ENCODE peak calls at places on chromosomes 11 and 22, in ten cellular contexts. One of them, this sample, is unnamed.

GRCh38 chr11:85815186-85815911 is 4.4 kb upstream of the SYTL2 start:
- DNase-seq in SJSA1: no peak
- DNase-seq in tibial artery: no peak
- DNase-seq in pancreas: no peak
- DNase-seq in astrocyte: peak; percentile 84
- DNase-seq in thoracic aorta: no peak
- DNase-seq in ovary: no peak
- DNase-seq in colonic mucosa: no peak
- DNase-seq in SK-N-SH: no peak
- DNase-seq in heart right ventricle: no peak
- DNase-seq in this sample: no peak

GRCh38 chr11:70233511-70233919 is 30.4 kb downstream of the FADD start:
- DNase-seq in heart right ventricle: no peak
- DNase-seq in ovary: no peak
- DNase-seq in SK-N-SH: no peak
- DNase-seq in colonic mucosa: no peak
- DNase-seq in thoracic aorta: no peak
- DNase-seq in astrocyte: peak; percentile 98
- DNase-seq in pancreas: no peak
- DNase-seq in tibial artery: no peak
- DNase-seq in SJSA1: peak; percentile 97
- DNase-seq in this sample: no peak

GRCh38 chr22:43537019-43537585 is 125.3 kb downstream of the MPPED1 start:
- DNase-seq in pancreas: no peak
- DNase-seq in heart right ventricle: no peak
- DNase-seq in SK-N-SH: no peak
- DNase-seq in astrocyte: no peak
- DNase-seq in SJSA1: peak; percentile 63
- DNase-seq in colonic mucosa: no peak
- DNase-seq in ovary: no peak
- DNase-seq in tibial artery: no peak
- DNase-seq in thoracic aorta: no peak
- DNase-seq in this sample: no peak

GRCh38 chr11:45247433-45247832 is 38.7 kb downstream of the SYT13 start:
- DNase-seq in pancreas: no peak
- DNase-seq in tibial artery: no peak
- DNase-seq in SJSA1: no peak
- DNase-seq in heart right ventricle: no peak
- DNase-seq in SK-N-SH: peak; percentile 68
- DNase-seq in thoracic aorta: no peak
- DNase-seq in colonic mucosa: no peak
- DNase-seq in astrocyte: no peak
- DNase-seq in ovary: no peak
- DNase-seq in this sample: no peak

GRCh38 chr11:41115066-41115465 is 344.4 kb downstream of the LRRC4C start:
- DNase-seq in colonic mucosa: no peak
- DNase-seq in thoracic aorta: no peak
- DNase-seq in astrocyte: no peak
- DNase-seq in heart right ventricle: no peak
- DNase-seq in SJSA1: no peak
- DNase-seq in ovary: no peak
- DNase-seq in SK-N-SH: no peak
- DNase-seq in pancreas: no peak
- DNase-seq in tibial artery: no peak
- DNase-seq in this sample: no peak

GRCh38 chr11:75831915-75832502 is 17.0 kb downstream of the UVRAG start:
- DNase-seq in SK-N-SH: no peak
- DNase-seq in ovary: no peak
- DNase-seq in thoracic aorta: no peak
- DNase-seq in colonic mucosa: no peak
- DNase-seq in astrocyte: no peak
- DNase-seq in SJSA1: no peak
- DNase-seq in tibial artery: no peak
- DNase-seq in heart right ventricle: no peak
- DNase-seq in pancreas: no peak
- DNase-seq in this sample: no peak

GRCh38 chr11:112564228-112564955 is 303.7 kb upstream of the PLET1 start:
- DNase-seq in pancreas: no peak
- DNase-seq in SJSA1: peak; percentile 82
- DNase-seq in heart right ventricle: peak; percentile 18
- DNase-seq in SK-N-SH: no peak
- DNase-seq in ovary: no peak
- DNase-seq in tibial artery: peak; percentile 69
- DNase-seq in thoracic aorta: no peak
- DNase-seq in colonic mucosa: peak; percentile 23
- DNase-seq in astrocyte: peak; percentile 49
- DNase-seq in this sample: no peak

GRCh38 chr11:83671295-83671694 is 385.1 kb upstream of the CCDC90B start:
- DNase-seq in colonic mucosa: no peak
- DNase-seq in tibial artery: no peak
- DNase-seq in ovary: no peak
- DNase-seq in thoracic aorta: no peak
- DNase-seq in astrocyte: no peak
- DNase-seq in SJSA1: no peak
- DNase-seq in SK-N-SH: no peak
- DNase-seq in pancreas: no peak
- DNase-seq in heart right ventricle: no peak
- DNase-seq in this sample: no peak

GRCh38 chr11:117084992-117085391 is 13.2 kb downstream of the SIK3 start:
- DNase-seq in colonic mucosa: no peak
- DNase-seq in astrocyte: no peak
- DNase-seq in SK-N-SH: no peak
- DNase-seq in ovary: no peak
- DNase-seq in pancreas: no peak
- DNase-seq in heart right ventricle: no peak
- DNase-seq in SJSA1: no peak
- DNase-seq in tibial artery: no peak
- DNase-seq in thoracic aorta: no peak
- DNase-seq in this sample: no peak

GRCh38 chr11:117089685-117090084 is 8.5 kb downstream of the SIK3 start:
- DNase-seq in pancreas: no peak
- DNase-seq in heart right ventricle: no peak
- DNase-seq in ovary: no peak
- DNase-seq in thoracic aorta: no peak
- DNase-seq in SK-N-SH: no peak
- DNase-seq in tibial artery: no peak
- DNase-seq in SJSA1: no peak
- DNase-seq in astrocyte: peak; percentile 33
- DNase-seq in colonic mucosa: no peak
- DNase-seq in this sample: no peak

GRCh38 chr11:117083011-117083940 is 15.0 kb downstream of the SIK3 start:
- DNase-seq in colonic mucosa: no peak
- DNase-seq in heart right ventricle: no peak
- DNase-seq in SJSA1: no peak
- DNase-seq in ovary: no peak
- DNase-seq in SK-N-SH: no peak
- DNase-seq in astrocyte: no peak
- DNase-seq in thoracic aorta: no peak
- DNase-seq in tibial artery: no peak
- DNase-seq in pancreas: no peak
- DNase-seq in this sample: no peak

GRCh38 chr11:117090111-117090706 is 8.0 kb downstream of the SIK3 start:
- DNase-seq in thoracic aorta: no peak
- DNase-seq in SK-N-SH: no peak
- DNase-seq in pancreas: no peak
- DNase-seq in ovary: no peak
- DNase-seq in heart right ventricle: no peak
- DNase-seq in astrocyte: no peak
- DNase-seq in SJSA1: no peak
- DNase-seq in colonic mucosa: no peak
- DNase-seq in tibial artery: no peak
- DNase-seq in this sample: no peak

DNA sequence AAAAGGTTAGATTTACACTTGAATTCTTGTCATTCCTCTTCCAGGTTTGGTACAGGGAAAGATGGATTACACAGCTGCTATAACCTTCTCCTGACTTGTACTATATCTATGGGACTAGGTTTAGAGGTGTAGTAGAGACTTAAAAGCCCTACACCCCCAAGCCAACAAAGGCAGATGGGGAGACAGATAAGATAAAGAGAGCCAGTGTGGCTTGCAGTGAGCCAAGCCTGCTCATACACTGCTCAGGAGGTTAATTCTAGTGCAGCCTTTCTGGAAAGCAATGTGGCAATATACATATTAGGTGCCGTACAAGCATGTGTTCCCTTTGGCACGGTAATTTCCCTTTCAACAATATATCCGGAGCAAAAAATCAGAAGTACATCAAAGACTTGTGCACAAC is 10.8 kb downstream of the SIK3 start:
- DNase-seq in astrocyte: no peak
- DNase-seq in ovary: no peak
- DNase-seq in SK-N-SH: no peak
- DNase-seq in SJSA1: no peak
- DNase-seq in colonic mucosa: no peak
- DNase-seq in heart right ventricle: no peak
- DNase-seq in thoracic aorta: no peak
- DNase-seq in tibial artery: no peak
- DNase-seq in pancreas: no peak
- DNase-seq in this sample: no peak
- H3K4me1 ChIP-seq in astrocyte: no peaks in the 10 kb centered on the region
- H3K4me1 ChIP-seq in ovary: peaks cover 18% of the 10 kb centered on the region
- H3K4me1 ChIP-seq in SK-N-SH: no peaks in the 10 kb centered on the region
- H3K4me1 ChIP-seq in SJSA1: peaks cover 16% of the 10 kb centered on the region
- H3K4me1 ChIP-seq in colonic mucosa: no peaks in the 10 kb centered on the region
- H3K4me1 ChIP-seq in heart right ventricle: peaks cover 33% of the 10 kb centered on the region
- H3K4me1 ChIP-seq in thoracic aorta: peaks cover 37% of the 10 kb centered on the region
- H3K4me1 ChIP-seq in tibial artery: peaks cover 78% of the 10 kb centered on the region
- H3K4me1 ChIP-seq in pancreas: peaks cover 16% of the 10 kb centered on the region
- H3K4me1 ChIP-seq in this sample: peaks cover 55% of the 10 kb centered on the region

GRCh38 chr11:67280341-67280790 is 8.7 kb upstream of the ANKRD13D start:
- DNase-seq in astrocyte: no peak
- DNase-seq in colonic mucosa: no peak
- DNase-seq in tibial artery: peak; percentile 46
- DNase-seq in heart right ventricle: no peak
- DNase-seq in SJSA1: no peak
- DNase-seq in ovary: no peak
- DNase-seq in thoracic aorta: no peak
- DNase-seq in SK-N-SH: no peak
- DNase-seq in pancreas: no peak
- DNase-seq in this sample: no peak

GRCh38 chr11:67278135-67278938 is 10.8 kb upstream of the ANKRD13D start:
- DNase-seq in astrocyte: no peak
- DNase-seq in ovary: no peak
- DNase-seq in tibial artery: peak; percentile 62
- DNase-seq in SK-N-SH: no peak
- DNase-seq in thoracic aorta: no peak
- DNase-seq in colonic mucosa: no peak
- DNase-seq in pancreas: peak; percentile 30
- DNase-seq in heart right ventricle: peak; percentile 17
- DNase-seq in SJSA1: no peak
- DNase-seq in this sample: no peak

GRCh38 chr11:67278939-67279588 is 10.0 kb upstream of the ANKRD13D start:
- DNase-seq in SJSA1: no peak
- DNase-seq in heart right ventricle: no peak
- DNase-seq in ovary: no peak
- DNase-seq in astrocyte: no peak
- DNase-seq in pancreas: no peak
- DNase-seq in tibial artery: peak; percentile 63
- DNase-seq in colonic mucosa: no peak
- DNase-seq in SK-N-SH: no peak
- DNase-seq in thoracic aorta: no peak
- DNase-seq in this sample: no peak

GRCh38 chr11:67280791-67281551 is 8.1 kb upstream of the ANKRD13D start:
- DNase-seq in tibial artery: peak; percentile 62
- DNase-seq in SK-N-SH: no peak
- DNase-seq in ovary: no peak
- DNase-seq in thoracic aorta: no peak
- DNase-seq in heart right ventricle: peak; percentile 16
- DNase-seq in SJSA1: no peak
- DNase-seq in colonic mucosa: no peak
- DNase-seq in pancreas: peak; percentile 28
- DNase-seq in astrocyte: no peak
- DNase-seq in this sample: no peak

DNA sequence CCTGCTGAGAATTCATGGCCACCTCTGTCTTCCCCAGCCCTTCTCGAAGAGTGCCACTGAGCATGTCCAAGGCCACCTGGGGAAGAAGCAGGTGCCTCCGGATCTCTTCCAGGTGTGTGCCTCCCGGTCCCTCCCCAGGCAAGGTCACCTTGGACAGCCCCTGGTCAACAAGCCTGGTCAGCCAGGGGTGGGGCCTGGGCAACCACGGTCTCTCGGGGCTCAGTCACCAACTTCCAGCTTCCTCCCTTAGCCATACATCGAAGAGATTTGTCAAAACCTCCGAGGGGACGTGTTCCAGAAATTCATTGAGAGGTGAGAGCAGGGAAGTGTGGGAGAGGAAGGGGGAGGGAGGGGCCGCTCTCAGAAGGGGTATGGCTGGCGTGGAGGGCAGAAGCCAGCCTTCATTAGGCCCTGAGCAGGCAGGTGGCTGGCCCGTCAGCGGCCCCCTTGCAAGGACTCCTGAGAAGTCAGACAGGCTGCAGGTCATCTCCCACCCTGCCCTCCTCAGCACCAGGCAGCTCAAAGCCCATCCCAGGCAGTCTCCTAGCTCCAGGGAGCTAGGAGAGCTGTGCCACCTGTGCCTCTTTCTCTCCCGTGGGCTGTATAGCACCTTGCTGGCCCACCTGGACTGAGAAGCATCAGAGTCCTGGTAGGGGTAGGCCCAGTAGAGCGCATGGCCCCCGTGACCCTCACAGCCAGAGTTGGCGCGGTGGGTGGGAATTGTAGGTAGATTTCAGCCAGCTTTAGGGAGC is 9.3 kb upstream of the ANKRD13D start:
- DNase-seq in tibial artery: peak; percentile 48
- DNase-seq in ovary: no peak
- DNase-seq in heart right ventricle: peak; percentile 10
- DNase-seq in colonic mucosa: no peak
- DNase-seq in thoracic aorta: no peak
- DNase-seq in SJSA1: no peak
- DNase-seq in astrocyte: no peak
- DNase-seq in pancreas: no peak
- DNase-seq in SK-N-SH: no peak
- DNase-seq in this sample: no peak
- H3K4me1 ChIP-seq in tibial artery: peaks cover 42% of the 10 kb centered on the region
- H3K4me1 ChIP-seq in ovary: peaks cover 34% of the 10 kb centered on the region
- H3K4me1 ChIP-seq in heart right ventricle: peaks cover 69% of the 10 kb centered on the region
- H3K4me1 ChIP-seq in colonic mucosa: peaks cover 33% of the 10 kb centered on the region
- H3K4me1 ChIP-seq in thoracic aorta: peaks cover 29% of the 10 kb centered on the region
- H3K4me1 ChIP-seq in SJSA1: peaks cover 31% of the 10 kb centered on the region
- H3K4me1 ChIP-seq in astrocyte: peaks cover 9% of the 10 kb centered on the region
- H3K4me1 ChIP-seq in pancreas: peaks cover 7% of the 10 kb centered on the region
- H3K4me1 ChIP-seq in SK-N-SH: no peaks in the 10 kb centered on the region
- H3K4me1 ChIP-seq in this sample: peaks cover 94% of the 10 kb centered on the region

GRCh38 chr11:119686483-119686882 is 42.5 kb downstream of the NECTIN1 start:
- DNase-seq in colonic mucosa: no peak
- DNase-seq in ovary: no peak
- DNase-seq in heart right ventricle: no peak
- DNase-seq in SK-N-SH: no peak
- DNase-seq in tibial artery: no peak
- DNase-seq in SJSA1: no peak
- DNase-seq in thoracic aorta: no peak
- DNase-seq in pancreas: no peak
- DNase-seq in astrocyte: no peak
- DNase-seq in this sample: no peak
- H3K4me1 ChIP-seq in colonic mucosa: peaks cover 3% of the 10 kb centered on the region
- H3K4me1 ChIP-seq in ovary: peaks cover 2% of the 10 kb centered on the region
- H3K4me1 ChIP-seq in heart right ventricle: peaks cover 16% of the 10 kb centered on the region
- H3K4me1 ChIP-seq in SK-N-SH: peaks cover 15% of the 10 kb centered on the region
- H3K4me1 ChIP-seq in tibial artery: no peaks in the 10 kb centered on the region
- H3K4me1 ChIP-seq in SJSA1: peaks cover 12% of the 10 kb centered on the region
- H3K4me1 ChIP-seq in thoracic aorta: no peaks in the 10 kb centered on the region
- H3K4me1 ChIP-seq in pancreas: peaks cover under 1% of the 10 kb centered on the region
- H3K4me1 ChIP-seq in astrocyte: peaks cover 17% of the 10 kb centered on the region
- H3K4me1 ChIP-seq in this sample: peaks cover 21% of the 10 kb centered on the region

GRCh38 chr22:46106279-46107022 is 43.9 kb upstream of the PPARA start:
- DNase-seq in pancreas: no peak
- DNase-seq in SK-N-SH: no peak
- DNase-seq in SJSA1: no peak
- DNase-seq in colonic mucosa: no peak
- DNase-seq in thoracic aorta: no peak
- DNase-seq in tibial artery: no peak
- DNase-seq in heart right ventricle: no peak
- DNase-seq in ovary: no peak
- DNase-seq in astrocyte: no peak
- DNase-seq in this sample: no peak

GRCh38 chr22:46105494-46106278 is 44.6 kb upstream of the PPARA start:
- DNase-seq in pancreas: peak; percentile 84
- DNase-seq in SJSA1: no peak
- DNase-seq in colonic mucosa: no peak
- DNase-seq in astrocyte: peak; percentile 93
- DNase-seq in tibial artery: peak; percentile 83
- DNase-seq in thoracic aorta: no peak
- DNase-seq in SK-N-SH: no peak
- DNase-seq in heart right ventricle: no peak
- DNase-seq in ovary: peak; percentile 56
- DNase-seq in this sample: no peak

GRCh38 chr22:46104170-46104880 is 46.0 kb upstream of the PPARA start:
- DNase-seq in heart right ventricle: no peak
- DNase-seq in SJSA1: no peak
- DNase-seq in thoracic aorta: no peak
- DNase-seq in ovary: peak; percentile 85
- DNase-seq in SK-N-SH: no peak
- DNase-seq in tibial artery: peak; percentile 82
- DNase-seq in astrocyte: peak; percentile 49
- DNase-seq in pancreas: peak; percentile 92
- DNase-seq in colonic mucosa: no peak
- DNase-seq in this sample: no peak

GRCh38 chr22:46103664-46104063 is 46.7 kb upstream of the PPARA start:
- DNase-seq in SK-N-SH: no peak
- DNase-seq in heart right ventricle: no peak
- DNase-seq in astrocyte: no peak
- DNase-seq in SJSA1: no peak
- DNase-seq in thoracic aorta: no peak
- DNase-seq in tibial artery: no peak
- DNase-seq in ovary: no peak
- DNase-seq in pancreas: no peak
- DNase-seq in colonic mucosa: no peak
- DNase-seq in this sample: no peak

GRCh38 chr22:46104881-46105493 is 45.3 kb upstream of the PPARA start:
- DNase-seq in astrocyte: peak; percentile 52
- DNase-seq in SJSA1: no peak
- DNase-seq in SK-N-SH: no peak
- DNase-seq in pancreas: no peak
- DNase-seq in thoracic aorta: no peak
- DNase-seq in ovary: no peak
- DNase-seq in colonic mucosa: no peak
- DNase-seq in heart right ventricle: no peak
- DNase-seq in tibial artery: no peak
- DNase-seq in this sample: no peak
- H3K4me1 ChIP-seq in astrocyte: peaks cover 78% of the 10 kb centered on the region
- H3K4me1 ChIP-seq in SJSA1: peaks cover 9% of the 10 kb centered on the region
- H3K4me1 ChIP-seq in SK-N-SH: peaks cover 36% of the 10 kb centered on the region
- H3K4me1 ChIP-seq in pancreas: peaks cover 85% of the 10 kb centered on the region
- H3K4me1 ChIP-seq in thoracic aorta: peaks cover 69% of the 10 kb centered on the region
- H3K4me1 ChIP-seq in ovary: peaks cover 72% of the 10 kb centered on the region
- H3K4me1 ChIP-seq in colonic mucosa: no peaks in the 10 kb centered on the region
- H3K4me1 ChIP-seq in heart right ventricle: peaks cover 100% of the 10 kb centered on the region
- H3K4me1 ChIP-seq in tibial artery: peaks cover 100% of the 10 kb centered on the region
- H3K4me1 ChIP-seq in this sample: no peaks in the 10 kb centered on the region

This sample was measured in CD4-positive, alpha-beta memory T cell.